ENCODE peak calls at places on chromosomes 6 and 20, in six cellular contexts. R is GDM1; I is SK-N-SH; M is stimulated activated CD4-positive, alpha-beta T cell treated with anti-CD3 and anti-CD28 coated beads, TNF-alpha, amount 100 ng/mL, for 1 hour; N is heart right ventricle; E is LHCN-M2. H is an unnamed sample.

GRCh38 chr6:53888931-53889330 is 94.1 kb downstream of the LRRC1 start:
- DNase-seq in R (no peak), I (no peak), M (no peak), N (no peak), E (peak), H (no peak)

GRCh38 chr6:17472653-17473183 is 79.3 kb downstream of the CAP2 start:
- DNase-seq in R (no peak), I (peak), M (no peak), N (no peak), E (no peak), H (no peak)

GRCh38 chr6:124962617-124963415 is 579 bp downstream of the RNF217 start:
- DNase-seq in R (no peak), I (peak), M (no peak), N (peak), E (peak), H (peak)

GRCh38 chr20:63457737-63458136 is 14.7 kb downstream of the KCNQ2 start:
- DNase-seq in R (no peak), I (peak), M (no peak), N (peak), E (peak), H (no peak)

GRCh38 chr6:167996424-167997199 is 859 bp upstream of the KIF25 start:
- DNase-seq in R (peak), I (peak), M (no peak), N (no peak), E (no peak), H (no peak)

GRCh38 chr20:61872371-61872900 is 193.2 kb downstream of the TAF4 start:
- DNase-seq in R (no peak), I (no peak), M (no peak), N (peak), E (no peak), H (no peak)

GRCh38 chr6:85600713-85601313 is 7.2 kb upstream of the SNX14 start:
- DNase-seq in R (no peak), I (no peak), M (no peak), N (no peak), E (no peak), H (no peak)

GRCh38 chr6:24779416-24779815 is 4.7 kb downstream of the GMNN start:
- DNase-seq in R (no peak), I (no peak), M (no peak), N (no peak), E (no peak), H (no peak)

GRCh38 chr6:167153523-167153959 is 4.2 kb downstream of the GPR31 start:
- DNase-seq in R (peak), I (no peak), M (no peak), N (no peak), E (peak), H (no peak)

GRCh38 chr6:68756454-68757375 is 121.6 kb downstream of the ADGRB3 start:
- DNase-seq in R (no peak), I (peak), M (no peak), N (no peak), E (no peak), H (no peak)

GRCh38 chr20:50292324-50293243 is 102.0 kb downstream of the CEBPB start:
- DNase-seq in R (no peak), I (no peak), M (no peak), N (peak), E (peak), H (peak)

GRCh38 chr6:99330159-99330558 is 19.3 kb downstream of the FAXC start:
- DNase-seq in R (no peak), I (peak), M (peak), N (no peak), E (peak), H (peak)

GRCh38 chr6:32941412-32941784 is 570 bp upstream of the HLA-DMB start:
- DNase-seq in R (peak), I (no peak), M (peak), N (no peak), E (no peak), H (no peak)

GRCh38 chr20:5353624-5354496 is 37.1 kb upstream of the PROKR2 start:
- DNase-seq in R (no peak), I (no peak), M (no peak), N (no peak), E (peak), H (no peak)

GRCh38 chr6:52512199-52512598 is 64.7 kb downstream of the TRAM2 start:
- DNase-seq in R (no peak), I (no peak), M (no peak), N (peak), E (peak), H (peak)

GRCh38 chr6:146770275-146770964 is 171.6 kb downstream of the ADGB start:
- DNase-seq in R (no peak), I (no peak), M (no peak), N (peak), E (no peak), H (no peak)

GRCh38 chr20:32737371-32738223 is 5.7 kb downstream of the COMMD7 start:
- DNase-seq in R (no peak), I (no peak), M (no peak), N (no peak), E (peak), H (no peak)

GRCh38 chr6:132199343-132199742 is 201.9 kb downstream of the MOXD1 start:
- DNase-seq in R (no peak), I (no peak), M (no peak), N (no peak), E (peak), H (no peak)

GRCh38 chr6:55869731-55870130 is 5.7 kb downstream of the BMP5 start:
- DNase-seq in R (no peak), I (peak), M (no peak), N (no peak), E (no peak), H (no peak)

GRCh38 chr6:70371454-70372105 is 41.7 kb upstream of the FAM135A start:
- DNase-seq in R (no peak), I (peak), M (no peak), N (no peak), E (peak), H (no peak)

GRCh38 chr6:144397141-144397540 is 112.0 kb downstream of the UTRN start:
- DNase-seq in R (no peak), I (no peak), M (no peak), N (no peak), E (no peak), H (no peak)

GRCh38 chr6:166075925-166076324 is 91.7 kb downstream of the TBXT start:
- DNase-seq in R (no peak), I (no peak), M (no peak), N (no peak), E (no peak), H (no peak)

GRCh38 chr20:13341737-13342393 is 120.8 kb downstream of the ISM1 start:
- DNase-seq in R (no peak), I (no peak), M (no peak), N (no peak), E (peak), H (no peak)

GRCh38 chr20:43191946-43192847 is 2.5 kb upstream of the PTPRT start:
- DNase-seq in R (peak), I (peak), M (no peak), N (no peak), E (no peak), H (no peak)

GRCh38 chr6:7108964-7109836 is 1.4 kb downstream of the RREB1 start:
- DNase-seq in R (no peak), I (peak), M (no peak), N (peak), E (peak), H (peak)

GRCh38 chr20:1422756-1423155 is 29.9 kb upstream of the FKBP1A start:
- DNase-seq in R (no peak), I (no peak), M (no peak), N (no peak), E (no peak), H (no peak)

GRCh38 chr20:24863356-24863755 is 85.7 kb upstream of the CST7 start:
- DNase-seq in R (no peak), I (no peak), M (no peak), N (no peak), E (peak), H (no peak)

GRCh38 chr20:33927703-33928102 is 66.0 kb upstream of the RALY start:
- DNase-seq in R (no peak), I (peak), M (no peak), N (no peak), E (no peak), H (no peak)

GRCh38 chr6:129105035-129105434 is 222.1 kb downstream of the LAMA2 start:
- DNase-seq in R (no peak), I (no peak), M (no peak), N (no peak), E (peak), H (no peak)

GRCh38 chr6:137389150-137389664 is 105.0 kb downstream of the OLIG3 start:
- DNase-seq in R (peak), I (no peak), M (peak), N (no peak), E (peak), H (no peak)

H was measured in sciatic nerve.